ENCODE peak calls at places on chromosomes 12 and 14, in ten cellular contexts. H is PC-3, O is GM23248, F is SK-N-SH, V is neural progenitor cell, E is neuronal stem cell, R is hepatocyte, Y is mesenchymal stem cell, B is H9, C is IMR-90. P is an unnamed sample.
A peak's percentile ranks its signal among the peaks of the same experiment; 100 is the strongest.

GRCh38 chr12:123813349-123813748 is 51.2 kb downstream of the DNAH10 start:
- DNase-seq in H (no peak), O (peak; percentile 75), F (no peak), V (no peak), E (no peak), R (peak; percentile 22), Y (no peak), B (no peak), C (peak; percentile 12), P (peak; percentile 65)

GRCh38 chr12:109946505-109946904 is 46.4 kb downstream of the TCHP start:
- DNase-seq in H (no peak), O (no peak), F (no peak), V (peak; percentile 69), E (peak; percentile 15), R (no peak), Y (no peak), B (peak; percentile 80), C (peak; percentile 65), P (no peak)

GRCh38 chr12:122891661-122892525 is 4.0 kb downstream of the VPS37B start:
- DNase-seq in H (peak; percentile 88), O (peak; percentile 72), F (no peak), V (peak; percentile 64), E (peak; percentile 68), R (no peak), Y (peak; percentile 88), B (peak; percentile 77), C (peak; percentile 88), P (peak; percentile 85)

GRCh38 chr14:26694521-26694920 is 96.7 kb upstream of the NOVA1 start:
- DNase-seq in H (no peak), O (no peak), F (no peak), V (no peak), E (no peak), R (no peak), Y (no peak), B (no peak), C (no peak), P (no peak)

GRCh38 chr12:58420496-58420895 is 479.1 kb downstream of the ATP23 start:
- DNase-seq in H (peak; percentile 88), O (peak; percentile 79), F (no peak), V (no peak), E (no peak), R (no peak), Y (no peak), B (no peak), C (no peak), P (no peak)

GRCh38 chr12:78914859-78915331 is 50.3 kb downstream of the SYT1 start:
- DNase-seq in H (peak; percentile 57), O (no peak), F (no peak), V (no peak), E (no peak), R (peak; percentile 4), Y (no peak), B (peak; percentile 81), C (no peak), P (no peak)

GRCh38 chr12:132444957-132445883 is 44.7 kb upstream of the FBRSL1 start:
- DNase-seq in H (no peak), O (peak; percentile 37), F (no peak), V (peak; percentile 69), E (no peak), R (no peak), Y (no peak), B (peak; percentile 62), C (no peak), P (no peak)

GRCh38 chr14:77043984-77044485 is 15.5 kb upstream of the IRF2BPL start:
- DNase-seq in H (no peak), O (peak; percentile 31), F (no peak), V (no peak), E (no peak), R (no peak), Y (no peak), B (no peak), C (no peak), P (peak; percentile 20)

GRCh38 chr12:33182485-33182884 is 257.1 kb downstream of the SYT10 start:
- DNase-seq in H (no peak), O (no peak), F (no peak), V (no peak), E (no peak), R (no peak), Y (no peak), B (no peak), C (no peak), P (no peak)

DNA sequence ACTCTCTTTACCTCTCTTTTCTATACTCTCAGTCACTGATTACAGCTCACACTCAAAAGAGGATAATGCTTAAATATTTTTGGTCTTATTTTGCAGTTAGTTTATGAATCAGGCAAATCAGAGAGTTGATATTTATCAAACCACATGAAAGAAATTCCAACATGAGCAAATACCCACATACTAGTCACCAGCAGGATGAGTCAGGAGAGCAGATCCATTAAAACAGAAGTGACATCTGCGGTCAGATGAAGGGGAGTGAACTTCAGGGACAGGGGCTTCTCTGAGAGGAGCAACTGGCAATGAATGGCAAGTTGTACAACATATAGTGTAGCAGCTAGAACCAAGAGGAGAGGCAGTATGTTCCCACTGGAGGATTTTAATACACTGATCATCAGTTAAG is 258.7 kb downstream of the SYT10 start:
- DNase-seq in H (peak; percentile 92), O (no peak), F (no peak), V (no peak), E (no peak), R (no peak), Y (no peak), B (no peak), C (no peak), P (no peak)
- H2AFZ ChIP-seq in H (no peak overlapping the region), O (no peak overlapping the region), F (no peak overlapping the region), V (no peak overlapping the region), E (no peak overlapping the region), R (no peak overlapping the region), Y (no peak overlapping the region), B (no peak overlapping the region), C (no peak overlapping the region), P (no peak overlapping the region)

GRCh38 chr12:91219919-91220318 is 37.3 kb upstream of the DCN start:
- DNase-seq in H (no peak), O (no peak), F (no peak), V (no peak), E (no peak), R (no peak), Y (no peak), B (no peak), C (no peak), P (no peak)

GRCh38 chr12:91216871-91217270 is 34.3 kb upstream of the DCN start:
- DNase-seq in H (no peak), O (peak; percentile 35), F (no peak), V (no peak), E (no peak), R (peak; percentile 5), Y (no peak), B (no peak), C (peak; percentile 29), P (no peak)

GRCh38 chr12:91222746-91223145 is 40.1 kb upstream of the DCN start:
- DNase-seq in H (peak; percentile 48), O (peak; percentile 84), F (no peak), V (no peak), E (no peak), R (no peak), Y (peak; percentile 60), B (no peak), C (peak; percentile 78), P (peak; percentile 53)

GRCh38 chr12:91215940-91216454 is 33.4 kb upstream of the DCN start:
- DNase-seq in H (no peak), O (peak; percentile 72), F (no peak), V (no peak), E (no peak), R (no peak), Y (peak; percentile 48), B (no peak), C (peak; percentile 95), P (peak; percentile 69)

GRCh38 chr12:91219511-91219910 is 36.9 kb upstream of the DCN start:
- DNase-seq in H (peak; percentile 41), O (peak; percentile 80), F (no peak), V (no peak), E (no peak), R (peak; percentile 15), Y (peak; percentile 80), B (no peak), C (peak; percentile 58), P (peak; percentile 37)
- H2AFZ ChIP-seq in H (no peak overlapping the region), O (no peak overlapping the region), F (no peak overlapping the region), V (no peak overlapping the region), E (no peak overlapping the region), R (no peak overlapping the region), Y (peak overlapping the region; percentile 7), B (no peak overlapping the region), C (no peak overlapping the region), P (no peak overlapping the region)

DNA sequence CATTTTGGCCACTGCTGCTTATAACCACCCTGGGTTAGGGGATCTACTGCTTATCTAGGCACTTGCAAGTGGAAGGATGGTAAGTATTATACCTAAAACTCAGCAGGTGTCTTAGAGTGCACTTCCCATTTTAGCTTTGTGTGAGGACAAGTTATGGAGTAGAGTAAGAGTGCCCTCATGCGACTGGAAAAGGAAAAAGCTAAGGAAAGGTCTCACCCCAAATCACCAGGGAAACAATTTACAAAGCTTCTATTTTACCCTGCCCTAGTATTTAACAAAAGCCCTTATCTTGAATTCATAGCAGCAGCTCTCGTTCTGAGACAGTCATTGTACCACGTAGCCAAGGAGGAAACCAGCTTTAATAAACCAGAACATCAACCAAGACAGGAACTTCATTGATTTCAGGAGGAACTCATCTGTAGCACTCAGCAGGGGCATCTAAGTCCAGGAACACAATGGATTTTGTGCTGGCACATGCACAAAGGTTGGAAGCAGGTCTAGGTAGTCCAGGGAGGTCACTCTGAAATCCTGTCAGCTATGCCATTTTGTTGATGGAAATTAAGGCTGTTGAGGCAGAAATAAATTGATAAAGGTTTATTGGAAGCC is 2.9 kb downstream of the RDH12 start:
- DNase-seq in H (peak; percentile 79), O (peak; percentile 65), F (peak; percentile 59), V (peak; percentile 74), E (peak; percentile 66), R (peak; percentile 56), Y (peak; percentile 62), B (no peak), C (peak; percentile 54), P (peak; percentile 67)
- H2AFZ ChIP-seq in H (no peak overlapping the region), O (no peak overlapping the region), F (no peak overlapping the region), V (peak overlapping the region; percentile 81), E (peak overlapping the region; percentile 26), R (no peak overlapping the region), Y (no peak overlapping the region), B (no peak overlapping the region), C (no peak overlapping the region), P (no peak overlapping the region)

GRCh38 chr12:12562016-12562483 is 613 bp downstream of the DUSP16 start:
- DNase-seq in H (peak; percentile 4), O (peak; percentile 69), F (no peak), V (peak; percentile 78), E (peak; percentile 68), R (peak; percentile 69), Y (peak; percentile 58), B (peak; percentile 51), C (peak; percentile 18), P (peak; percentile 37)

GRCh38 chr12:12564911-12565310 is 2.2 kb upstream of the DUSP16 start:
- DNase-seq in H (peak; percentile 19), O (no peak), F (no peak), V (no peak), E (no peak), R (peak; percentile 10), Y (no peak), B (no peak), C (no peak), P (no peak)

GRCh38 chr12:12562585-12563245 is at the start of gene DUSP16:
- DNase-seq in H (peak; percentile 87), O (peak; percentile 95), F (peak; percentile 95), V (peak; percentile 98), E (peak; percentile 92), R (peak; percentile 96), Y (peak; percentile 98), B (peak; percentile 97), C (peak; percentile 95), P (peak; percentile 92)

GRCh38 chr12:12561305-12562015 is 1.2 kb downstream of the DUSP16 start:
- DNase-seq in H (peak; percentile 36), O (peak; percentile 80), F (peak; percentile 75), V (peak; percentile 77), E (peak; percentile 40), R (no peak), Y (peak; percentile 74), B (peak; percentile 65), C (peak; percentile 46), P (peak; percentile 50)

GRCh38 chr12:12563529-12563928 is 866 bp upstream of the DUSP16 start:
- DNase-seq in H (no peak), O (peak; percentile 52), F (no peak), V (peak; percentile 7), E (no peak), R (no peak), Y (peak; percentile 51), B (no peak), C (peak; percentile 32), P (no peak)
- H2AFZ ChIP-seq in H (no peak overlapping the region), O (peak overlapping the region; percentile 90), F (peak overlapping the region; percentile 78), V (no peak overlapping the region), E (peak overlapping the region; percentile 96), R (no peak overlapping the region), Y (no peak overlapping the region), B (no peak overlapping the region), C (no peak overlapping the region), P (no peak overlapping the region)

P was measured in fibroblast of lung.